ENCODE peak calls at places on chromosomes 16 and 17, in nine cellular contexts. One of them, this sample, is unnamed.

GRCh38 chr17:59914274-59914854 is 21.4 kb downstream of the RPS6KB1 start:
- DNase-seq in psoas muscle: no peak
- DNase-seq in WTC11: no peak
- DNase-seq in NCI-H1694: peak
- DNase-seq in GM23338: peak
- DNase-seq in ascending aorta: no peak
- DNase-seq in stimulated activated CD8-positive, alpha-beta memory T cell treated with anti-CD3 and anti-CD28 coated beads, Interleukin-12 subunit alpha, Interleukin-12 subunit beta, amount 100 ng/mL, for 4 hours: no peak
- DNase-seq in H7: peak
- DNase-seq in CD8-positive, alpha-beta T cell: no peak
- DNase-seq in this sample: peak

GRCh38 chr16:55077231-55077630 is 146.6 kb downstream of the IRX5 start:
- DNase-seq in psoas muscle: no peak
- DNase-seq in WTC11: no peak
- DNase-seq in NCI-H1694: no peak
- DNase-seq in GM23338: no peak
- DNase-seq in ascending aorta: no peak
- DNase-seq in stimulated activated CD8-positive, alpha-beta memory T cell treated with anti-CD3 and anti-CD28 coated beads, Interleukin-12 subunit alpha, Interleukin-12 subunit beta, amount 100 ng/mL, for 4 hours: no peak
- DNase-seq in H7: no peak
- DNase-seq in CD8-positive, alpha-beta T cell: no peak
- DNase-seq in this sample: no peak

GRCh38 chr17:63490321-63490720 is 13.5 kb downstream of the ACE start:
- DNase-seq in psoas muscle: no peak
- DNase-seq in WTC11: no peak
- DNase-seq in NCI-H1694: no peak
- DNase-seq in GM23338: peak
- DNase-seq in ascending aorta: no peak
- DNase-seq in stimulated activated CD8-positive, alpha-beta memory T cell treated with anti-CD3 and anti-CD28 coated beads, Interleukin-12 subunit alpha, Interleukin-12 subunit beta, amount 100 ng/mL, for 4 hours: no peak
- DNase-seq in H7: peak
- DNase-seq in CD8-positive, alpha-beta T cell: no peak
- DNase-seq in this sample: peak

GRCh38 chr17:45118691-45119090 is 13.6 kb downstream of the PLCD3 start:
- DNase-seq in psoas muscle: no peak
- DNase-seq in WTC11: no peak
- DNase-seq in NCI-H1694: no peak
- DNase-seq in GM23338: no peak
- DNase-seq in ascending aorta: peak
- DNase-seq in stimulated activated CD8-positive, alpha-beta memory T cell treated with anti-CD3 and anti-CD28 coated beads, Interleukin-12 subunit alpha, Interleukin-12 subunit beta, amount 100 ng/mL, for 4 hours: no peak
- DNase-seq in H7: no peak
- DNase-seq in CD8-positive, alpha-beta T cell: peak
- DNase-seq in this sample: no peak

GRCh38 chr17:58387834-58388233 is 29.5 kb downstream of the RNF43 start:
- DNase-seq in psoas muscle: no peak
- DNase-seq in WTC11: no peak
- DNase-seq in NCI-H1694: no peak
- DNase-seq in GM23338: no peak
- DNase-seq in ascending aorta: no peak
- DNase-seq in stimulated activated CD8-positive, alpha-beta memory T cell treated with anti-CD3 and anti-CD28 coated beads, Interleukin-12 subunit alpha, Interleukin-12 subunit beta, amount 100 ng/mL, for 4 hours: no peak
- DNase-seq in H7: no peak
- DNase-seq in CD8-positive, alpha-beta T cell: no peak
- DNase-seq in this sample: peak

GRCh38 chr17:32529604-32530003 is 42.8 kb downstream of the CDK5R1 start:
- DNase-seq in psoas muscle: no peak
- DNase-seq in WTC11: no peak
- DNase-seq in NCI-H1694: peak
- DNase-seq in GM23338: no peak
- DNase-seq in ascending aorta: no peak
- DNase-seq in stimulated activated CD8-positive, alpha-beta memory T cell treated with anti-CD3 and anti-CD28 coated beads, Interleukin-12 subunit alpha, Interleukin-12 subunit beta, amount 100 ng/mL, for 4 hours: no peak
- DNase-seq in H7: no peak
- DNase-seq in CD8-positive, alpha-beta T cell: no peak
- DNase-seq in this sample: peak

GRCh38 chr16:57283214-57283955 is 1.1 kb downstream of the PLLP start:
- DNase-seq in psoas muscle: no peak
- DNase-seq in WTC11: peak
- DNase-seq in NCI-H1694: no peak
- DNase-seq in GM23338: peak
- DNase-seq in ascending aorta: no peak
- DNase-seq in stimulated activated CD8-positive, alpha-beta memory T cell treated with anti-CD3 and anti-CD28 coated beads, Interleukin-12 subunit alpha, Interleukin-12 subunit beta, amount 100 ng/mL, for 4 hours: no peak
- DNase-seq in H7: peak
- DNase-seq in CD8-positive, alpha-beta T cell: no peak
- DNase-seq in this sample: peak

GRCh38 chr17:61403846-61404701 is 4.4 kb downstream of the TBX2 start:
- DNase-seq in psoas muscle: peak
- DNase-seq in WTC11: no peak
- DNase-seq in NCI-H1694: no peak
- DNase-seq in GM23338: peak
- DNase-seq in ascending aorta: no peak
- DNase-seq in stimulated activated CD8-positive, alpha-beta memory T cell treated with anti-CD3 and anti-CD28 coated beads, Interleukin-12 subunit alpha, Interleukin-12 subunit beta, amount 100 ng/mL, for 4 hours: no peak
- DNase-seq in H7: peak
- DNase-seq in CD8-positive, alpha-beta T cell: no peak
- DNase-seq in this sample: peak

GRCh38 chr17:73182616-73183310 is 10.1 kb upstream of the COG1 start:
- DNase-seq in psoas muscle: no peak
- DNase-seq in WTC11: no peak
- DNase-seq in NCI-H1694: peak
- DNase-seq in GM23338: no peak
- DNase-seq in ascending aorta: no peak
- DNase-seq in stimulated activated CD8-positive, alpha-beta memory T cell treated with anti-CD3 and anti-CD28 coated beads, Interleukin-12 subunit alpha, Interleukin-12 subunit beta, amount 100 ng/mL, for 4 hours: no peak
- DNase-seq in H7: no peak
- DNase-seq in CD8-positive, alpha-beta T cell: no peak
- DNase-seq in this sample: peak

GRCh38 chr16:67571464-67571863 is 9.1 kb downstream of the CTCF start:
- DNase-seq in psoas muscle: no peak
- DNase-seq in WTC11: no peak
- DNase-seq in NCI-H1694: no peak
- DNase-seq in GM23338: no peak
- DNase-seq in ascending aorta: no peak
- DNase-seq in stimulated activated CD8-positive, alpha-beta memory T cell treated with anti-CD3 and anti-CD28 coated beads, Interleukin-12 subunit alpha, Interleukin-12 subunit beta, amount 100 ng/mL, for 4 hours: no peak
- DNase-seq in H7: no peak
- DNase-seq in CD8-positive, alpha-beta T cell: no peak
- DNase-seq in this sample: no peak

GRCh38 chr17:53313746-53314145 is 509.0 kb upstream of the KIF2B start:
- DNase-seq in psoas muscle: no peak
- DNase-seq in WTC11: no peak
- DNase-seq in NCI-H1694: no peak
- DNase-seq in GM23338: no peak
- DNase-seq in ascending aorta: no peak
- DNase-seq in stimulated activated CD8-positive, alpha-beta memory T cell treated with anti-CD3 and anti-CD28 coated beads, Interleukin-12 subunit alpha, Interleukin-12 subunit beta, amount 100 ng/mL, for 4 hours: no peak
- DNase-seq in H7: no peak
- DNase-seq in CD8-positive, alpha-beta T cell: no peak
- DNase-seq in this sample: no peak

GRCh38 chr17:68432086-68432864 is 25.0 kb downstream of the WIPI1 start:
- DNase-seq in psoas muscle: no peak
- DNase-seq in WTC11: no peak
- DNase-seq in NCI-H1694: no peak
- DNase-seq in GM23338: no peak
- DNase-seq in ascending aorta: no peak
- DNase-seq in stimulated activated CD8-positive, alpha-beta memory T cell treated with anti-CD3 and anti-CD28 coated beads, Interleukin-12 subunit alpha, Interleukin-12 subunit beta, amount 100 ng/mL, for 4 hours: no peak
- DNase-seq in H7: no peak
- DNase-seq in CD8-positive, alpha-beta T cell: no peak
- DNase-seq in this sample: no peak

GRCh38 chr16:75244844-75245758 is 6.3 kb downstream of the BCAR1 start:
- DNase-seq in psoas muscle: peak
- DNase-seq in WTC11: peak
- DNase-seq in NCI-H1694: no peak
- DNase-seq in GM23338: peak
- DNase-seq in ascending aorta: peak
- DNase-seq in stimulated activated CD8-positive, alpha-beta memory T cell treated with anti-CD3 and anti-CD28 coated beads, Interleukin-12 subunit alpha, Interleukin-12 subunit beta, amount 100 ng/mL, for 4 hours: no peak
- DNase-seq in H7: peak
- DNase-seq in CD8-positive, alpha-beta T cell: no peak
- DNase-seq in this sample: no peak

GRCh38 chr16:80611171-80611929 is 70.6 kb downstream of the DYNLRB2 start:
- DNase-seq in psoas muscle: no peak
- DNase-seq in WTC11: no peak
- DNase-seq in NCI-H1694: no peak
- DNase-seq in GM23338: no peak
- DNase-seq in ascending aorta: no peak
- DNase-seq in stimulated activated CD8-positive, alpha-beta memory T cell treated with anti-CD3 and anti-CD28 coated beads, Interleukin-12 subunit alpha, Interleukin-12 subunit beta, amount 100 ng/mL, for 4 hours: no peak
- DNase-seq in H7: no peak
- DNase-seq in CD8-positive, alpha-beta T cell: no peak
- DNase-seq in this sample: no peak

GRCh38 chr17:82097187-82097918 is 683 bp downstream of the FASN start:
- DNase-seq in psoas muscle: peak
- DNase-seq in WTC11: no peak
- DNase-seq in NCI-H1694: no peak
- DNase-seq in GM23338: peak
- DNase-seq in ascending aorta: no peak
- DNase-seq in stimulated activated CD8-positive, alpha-beta memory T cell treated with anti-CD3 and anti-CD28 coated beads, Interleukin-12 subunit alpha, Interleukin-12 subunit beta, amount 100 ng/mL, for 4 hours: peak
- DNase-seq in H7: peak
- DNase-seq in CD8-positive, alpha-beta T cell: no peak
- DNase-seq in this sample: peak

GRCh38 chr16:35733971-35734702 is 2274.7 kb downstream of the TP53TG3F start:
- DNase-seq in psoas muscle: no peak
- DNase-seq in WTC11: no peak
- DNase-seq in NCI-H1694: no peak
- DNase-seq in GM23338: no peak
- DNase-seq in ascending aorta: peak
- DNase-seq in stimulated activated CD8-positive, alpha-beta memory T cell treated with anti-CD3 and anti-CD28 coated beads, Interleukin-12 subunit alpha, Interleukin-12 subunit beta, amount 100 ng/mL, for 4 hours: no peak
- DNase-seq in H7: peak
- DNase-seq in CD8-positive, alpha-beta T cell: no peak
- DNase-seq in this sample: no peak

GRCh38 chr17:38749222-38750043 is 1.3 kb upstream of the PCGF2 start:
- DNase-seq in psoas muscle: peak
- DNase-seq in WTC11: peak
- DNase-seq in NCI-H1694: no peak
- DNase-seq in GM23338: peak
- DNase-seq in ascending aorta: peak
- DNase-seq in stimulated activated CD8-positive, alpha-beta memory T cell treated with anti-CD3 and anti-CD28 coated beads, Interleukin-12 subunit alpha, Interleukin-12 subunit beta, amount 100 ng/mL, for 4 hours: no peak
- DNase-seq in H7: peak
- DNase-seq in CD8-positive, alpha-beta T cell: no peak
- DNase-seq in this sample: peak

This sample was measured in NCI-H69.